ENCODE peak calls at places on chromosomes 13 and 19, in four cellular contexts. One of them, this sample, is unnamed.

GRCh38 chr19:16026131-16026530 is 50.2 kb upstream of the TPM4 start:
- DNase-seq in T-helper 2 cell: no peak
- DNase-seq in GDM1: no peak
- DNase-seq in heart right ventricle: no peak
- DNase-seq in this sample: no peak

GRCh38 chr13:25136872-25137623 is 35.0 kb downstream of the AMER2 start:
- DNase-seq in T-helper 2 cell: no peak
- DNase-seq in GDM1: no peak
- DNase-seq in heart right ventricle: no peak
- DNase-seq in this sample: no peak

GRCh38 chr19:40805258-40805868 is 6.4 kb downstream of the EGLN2 start:
- DNase-seq in T-helper 2 cell: peak
- DNase-seq in GDM1: no peak
- DNase-seq in heart right ventricle: no peak
- DNase-seq in this sample: no peak

GRCh38 chr19:40270362-40271089 is 14.6 kb downstream of the AKT2 start:
- DNase-seq in T-helper 2 cell: no peak
- DNase-seq in GDM1: no peak
- DNase-seq in heart right ventricle: no peak
- DNase-seq in this sample: no peak

GRCh38 chr13:51971520-51972426 is 39.5 kb downstream of the ATP7B start:
- DNase-seq in T-helper 2 cell: no peak
- DNase-seq in GDM1: no peak
- DNase-seq in heart right ventricle: no peak
- DNase-seq in this sample: peak

GRCh38 chr13:21478881-21479808 is 20.0 kb upstream of the ZDHHC20 start:
- DNase-seq in T-helper 2 cell: peak
- DNase-seq in GDM1: peak
- DNase-seq in heart right ventricle: no peak
- DNase-seq in this sample: peak

GRCh38 chr13:90926459-90926858 is 421.0 kb upstream of the MIR17HG start:
- DNase-seq in T-helper 2 cell: no peak
- DNase-seq in GDM1: no peak
- DNase-seq in heart right ventricle: no peak
- DNase-seq in this sample: peak

GRCh38 chr19:48962029-48962848 is 2.9 kb upstream of the FTL start:
- DNase-seq in T-helper 2 cell: peak
- DNase-seq in GDM1: peak
- DNase-seq in heart right ventricle: peak
- DNase-seq in this sample: no peak

GRCh38 chr19:5968431-5969373 is 9.2 kb downstream of the RANBP3 start:
- DNase-seq in T-helper 2 cell: no peak
- DNase-seq in GDM1: no peak
- DNase-seq in heart right ventricle: no peak
- DNase-seq in this sample: no peak